ENCODE peak calls at places on chromosomes 16 and 17, in five cellular contexts. C, W, X, G and Q are unnamed samples.

GRCh38 chr17:50200447-50201225 is 795 bp downstream of the COL1A1 start:
- DNase-seq in C (peak; percentile 93), W (peak; percentile 88), X (peak; percentile 98), G (peak; percentile 92), Q (peak; percentile 91)

GRCh38 chr17:57671546-57672204 is 73.4 kb downstream of the CCDC182 start:
- DNase-seq in C (peak; percentile 57), W (peak; percentile 81), X (peak; percentile 89), G (peak; percentile 55), Q (peak; percentile 71)

GRCh38 chr17:43453331-43453812 is 30.4 kb upstream of the DHX8 start:
- DNase-seq in C (no peak), W (peak; percentile 40), X (peak; percentile 83), G (peak; percentile 88), Q (peak; percentile 86)

GRCh38 chr17:60325730-60326524 is 66.0 kb downstream of the USP32 start:
- DNase-seq in C (no peak), W (no peak), X (no peak), G (no peak), Q (no peak)

GRCh38 chr17:38538906-38539305 is 66.8 kb downstream of the SRCIN1 start:
- DNase-seq in C (no peak), W (no peak), X (no peak), G (peak; percentile 35), Q (no peak)

GRCh38 chr16:11884035-11884434 is 31.7 kb downstream of the GSPT1 start:
- DNase-seq in C (no peak), W (no peak), X (no peak), G (no peak), Q (no peak)

GRCh38 chr16:28096974-28097373 is 33.5 kb upstream of the GSG1L start:
- DNase-seq in C (no peak), W (no peak), X (peak; percentile 60), G (no peak), Q (no peak)

GRCh38 chr16:86566966-86567700 is 504 bp downstream of the FOXC2 start:
- DNase-seq in C (no peak), W (no peak), X (no peak), G (no peak), Q (no peak)

GRCh38 chr16:72172105-72173034 is at the start of gene PMFBP1:
- DNase-seq in C (peak; percentile 56), W (peak; percentile 34), X (peak; percentile 66), G (peak; percentile 27), Q (peak; percentile 18)

GRCh38 chr16:65289022-65289421 is 167.2 kb upstream of the CDH11 start:
- DNase-seq in C (no peak), W (peak; percentile 16), X (no peak), G (no peak), Q (no peak)

GRCh38 chr17:16433514-16433913 is 18.1 kb downstream of the TRPV2 start:
- DNase-seq in C (no peak), W (no peak), X (no peak), G (no peak), Q (no peak)

GRCh38 chr17:41315204-41315794 is at the start of gene KRTAP17-1:
- DNase-seq in C (no peak), W (no peak), X (no peak), G (no peak), Q (no peak)

GRCh38 chr16:11669380-11670146 is 1.3 kb downstream of the SNN start:
- DNase-seq in C (peak; percentile 43), W (peak; percentile 66), X (no peak), G (no peak), Q (peak; percentile 49)

GRCh38 chr17:9473716-9474115 is 101.9 kb downstream of the STX8 start:
- DNase-seq in C (no peak), W (no peak), X (no peak), G (no peak), Q (no peak)

GRCh38 chr17:81909966-81910839 is 996 bp downstream of the PCYT2 start:
- DNase-seq in C (no peak), W (no peak), X (peak; percentile 68), G (peak; percentile 64), Q (peak; percentile 53)

GRCh38 chr16:81530296-81530721 is 85.7 kb downstream of the CMIP start:
- DNase-seq in C (no peak), W (no peak), X (no peak), G (no peak), Q (no peak)

GRCh38 chr17:68603027-68603426 is 1.9 kb upstream of the FAM20A start:
- DNase-seq in C (peak; percentile 52), W (peak; percentile 26), X (no peak), G (no peak), Q (no peak)

GRCh38 chr17:4510615-4510941 is 11.9 kb downstream of the SPNS2 start:
- DNase-seq in C (no peak), W (no peak), X (peak; percentile 47), G (no peak), Q (no peak)

GRCh38 chr17:4511199-4511932 is 12.7 kb downstream of the SPNS2 start:
- DNase-seq in C (no peak), W (no peak), X (peak; percentile 54), G (no peak), Q (no peak)

GRCh38 chr17:4509402-4509801 is 10.7 kb downstream of the SPNS2 start:
- DNase-seq in C (no peak), W (no peak), X (peak; percentile 54), G (no peak), Q (no peak)

GRCh38 chr17:4508207-4508606 is 9.5 kb downstream of the SPNS2 start:
- DNase-seq in C (no peak), W (no peak), X (no peak), G (no peak), Q (no peak)

GRCh38 chr17:4509923-4510614 is 11.4 kb downstream of the SPNS2 start:
- DNase-seq in C (no peak), W (peak; percentile 63), X (peak; percentile 55), G (no peak), Q (no peak)
- H3K4me3 ChIP-seq in C (no peak overlapping the region), W (no peak overlapping the region), X (no peak overlapping the region), G (no peak overlapping the region), Q (no peak overlapping the region)

GRCh38 chr17:20908373-20909273 is 134.2 kb downstream of the USP22 start:
- DNase-seq in C (peak; percentile 67), W (peak; percentile 92), X (peak; percentile 94), G (peak; percentile 92), Q (peak; percentile 88)
- H3K4me3 ChIP-seq in C (peak overlapping the region; percentile 59), W (peak overlapping the region; percentile 54), X (peak overlapping the region; percentile 44), G (peak overlapping the region; percentile 45), Q (peak overlapping the region; percentile 28)

GRCh38 chr17:77611791-77612466 is 346.6 kb upstream of the TNRC6C start:
- DNase-seq in C (no peak), W (no peak), X (peak; percentile 48), G (no peak), Q (no peak)

GRCh38 chr17:77608431-77608830 is 350.1 kb upstream of the TNRC6C start:
- DNase-seq in C (no peak), W (no peak), X (no peak), G (no peak), Q (no peak)

GRCh38 chr17:77610980-77611641 is 347.4 kb upstream of the TNRC6C start:
- DNase-seq in C (no peak), W (no peak), X (peak; percentile 57), G (no peak), Q (no peak)

GRCh38 chr17:77610518-77610893 is 348.0 kb upstream of the TNRC6C start:
- DNase-seq in C (no peak), W (no peak), X (no peak), G (no peak), Q (no peak)

GRCh38 chr17:77609553-77610517 is 348.7 kb upstream of the TNRC6C start:
- DNase-seq in C (no peak), W (no peak), X (peak; percentile 78), G (peak; percentile 41), Q (peak; percentile 20)
- H3K4me3 ChIP-seq in C (peak overlapping the region; percentile 24), W (no peak overlapping the region), X (peak overlapping the region; percentile 5), G (no peak overlapping the region), Q (peak overlapping the region; percentile 1)

DNA sequence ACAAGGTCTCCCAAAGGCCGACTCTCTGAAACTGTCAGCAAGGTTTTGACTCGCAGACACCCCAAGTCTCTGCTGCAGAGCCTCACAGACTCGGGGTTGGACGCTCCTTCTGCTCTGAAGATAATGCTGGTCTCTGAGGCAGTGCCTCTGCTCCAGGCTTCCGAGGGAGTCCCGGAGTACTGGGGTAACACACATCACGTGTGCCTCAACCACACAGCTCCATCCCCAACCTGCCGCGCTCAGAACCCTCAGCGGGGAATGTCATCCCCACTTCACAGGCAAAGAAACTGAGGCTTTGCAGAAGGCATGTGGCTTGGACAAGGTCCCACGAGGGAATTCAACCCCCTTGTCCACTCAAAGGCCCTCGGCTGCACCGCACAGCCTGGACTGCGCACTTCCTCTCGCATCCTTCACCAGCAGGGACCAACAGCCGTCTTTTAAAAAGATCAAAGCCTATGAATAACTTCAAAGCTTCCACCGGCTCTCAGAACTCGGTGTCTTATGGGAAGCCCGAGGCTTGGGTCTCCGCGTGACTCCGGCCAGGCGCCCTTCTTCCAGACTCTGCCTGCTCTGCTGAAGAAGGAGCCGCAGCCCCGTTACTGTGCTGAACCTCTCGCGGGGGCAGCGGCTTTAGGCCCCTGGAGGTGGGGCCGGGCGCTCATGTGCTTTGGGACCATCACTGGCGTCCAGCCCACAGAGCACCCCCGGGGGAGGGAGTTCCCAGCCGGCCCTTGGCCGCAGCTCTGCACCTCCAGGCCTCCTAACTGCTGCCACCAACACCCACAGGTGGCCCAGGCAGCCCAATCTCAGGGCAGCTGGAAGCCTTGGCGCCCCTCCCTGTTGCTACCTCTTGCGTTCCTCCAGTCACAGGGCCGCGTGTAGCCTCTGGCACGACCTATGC is 2.2 kb downstream of the TMEM204 start:
- DNase-seq in C (no peak), W (no peak), X (no peak), G (no peak), Q (no peak)
- H3K4me3 ChIP-seq in C (peak overlapping the region; percentile 61), W (peak overlapping the region; percentile 71), X (peak overlapping the region; percentile 54), G (peak overlapping the region; percentile 42), Q (peak overlapping the region; percentile 30)

GRCh38 chr16:31471241-31471874 is 594 bp upstream of the TGFB1I1 start:
- DNase-seq in C (no peak), W (no peak), X (no peak), G (no peak), Q (no peak)
- H3K4me3 ChIP-seq in C (peak overlapping the region; percentile 83), W (peak overlapping the region; percentile 74), X (peak overlapping the region; percentile 90), G (peak overlapping the region; percentile 37), Q (peak overlapping the region; percentile 65)

GRCh38 chr16:15981382-15981781 is 32.0 kb downstream of the ABCC1 start:
- DNase-seq in C (no peak), W (no peak), X (no peak), G (no peak), Q (no peak)
- H3K4me3 ChIP-seq in C (no peak overlapping the region), W (no peak overlapping the region), X (no peak overlapping the region), G (no peak overlapping the region), Q (no peak overlapping the region)

GRCh38 chr16:47599512-47599911 is 138.4 kb downstream of the PHKB start:
- DNase-seq in C (no peak), W (no peak), X (no peak), G (no peak), Q (no peak)

GRCh38 chr16:47600376-47600775 is 139.2 kb downstream of the PHKB start:
- DNase-seq in C (no peak), W (no peak), X (no peak), G (no peak), Q (no peak)

DNA sequence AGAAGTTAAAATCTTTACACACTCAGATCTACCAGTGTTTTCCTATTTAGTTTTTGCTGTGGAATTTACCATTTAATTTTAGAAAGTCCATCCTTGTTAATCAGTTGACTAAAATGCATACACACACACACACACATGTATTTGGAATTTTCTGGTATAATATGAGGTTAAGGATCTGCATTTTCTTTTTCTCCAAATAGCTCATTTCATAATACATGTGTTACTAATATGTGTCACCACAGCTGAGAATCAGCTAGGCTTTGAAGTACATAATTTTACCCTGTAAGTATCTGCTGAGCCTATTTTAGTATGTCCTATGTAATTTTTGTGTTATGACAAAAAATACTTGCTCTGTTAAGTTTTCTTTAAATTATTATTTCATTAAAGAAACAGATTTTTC is 143.2 kb downstream of the PHKB start:
- DNase-seq in C (no peak), W (no peak), X (no peak), G (no peak), Q (no peak)
- H3K4me3 ChIP-seq in C (no peak overlapping the region), W (no peak overlapping the region), X (no peak overlapping the region), G (no peak overlapping the region), Q (no peak overlapping the region)